ENCODE peak calls at places on chromosome 17, in nine cellular contexts. One of them, this sample, is unnamed.

GRCh38 chr17:41553987-41554680 is 17.7 kb downstream of the KRT9 start:
- DNase-seq in HL-60: no peak
- DNase-seq in heart right ventricle: no peak
- DNase-seq in astrocyte of the spinal cord: no peak
- DNase-seq in left lung: no peak
- DNase-seq in psoas muscle: no peak
- DNase-seq in cardiac muscle cell: no peak
- DNase-seq in cardiac fibroblast: no peak
- DNase-seq in fibroblast of pulmonary artery: no peak
- DNase-seq in this sample: no peak

GRCh38 chr17:73924083-73924482 is 279.4 kb upstream of the RPL38 start:
- DNase-seq in HL-60: no peak
- DNase-seq in heart right ventricle: no peak
- DNase-seq in astrocyte of the spinal cord: no peak
- DNase-seq in left lung: no peak
- DNase-seq in psoas muscle: no peak
- DNase-seq in cardiac muscle cell: no peak
- DNase-seq in cardiac fibroblast: no peak
- DNase-seq in fibroblast of pulmonary artery: no peak
- DNase-seq in this sample: no peak

GRCh38 chr17:18980682-18981384 is 23.7 kb downstream of the FAM83G start:
- DNase-seq in HL-60: no peak
- DNase-seq in heart right ventricle: no peak
- DNase-seq in astrocyte of the spinal cord: peak
- DNase-seq in left lung: no peak
- DNase-seq in psoas muscle: no peak
- DNase-seq in cardiac muscle cell: peak
- DNase-seq in cardiac fibroblast: no peak
- DNase-seq in fibroblast of pulmonary artery: peak
- DNase-seq in this sample: no peak

GRCh38 chr17:42118545-42118944 is 2.6 kb downstream of the KAT2A start:
- DNase-seq in HL-60: no peak
- DNase-seq in heart right ventricle: no peak
- DNase-seq in astrocyte of the spinal cord: peak
- DNase-seq in left lung: no peak
- DNase-seq in psoas muscle: no peak
- DNase-seq in cardiac muscle cell: no peak
- DNase-seq in cardiac fibroblast: peak
- DNase-seq in fibroblast of pulmonary artery: peak
- DNase-seq in this sample: peak

GRCh38 chr17:43915561-43915960 is 8.2 kb upstream of the MPP2 start:
- DNase-seq in HL-60: no peak
- DNase-seq in heart right ventricle: no peak
- DNase-seq in astrocyte of the spinal cord: no peak
- DNase-seq in left lung: no peak
- DNase-seq in psoas muscle: no peak
- DNase-seq in cardiac muscle cell: no peak
- DNase-seq in cardiac fibroblast: no peak
- DNase-seq in fibroblast of pulmonary artery: no peak
- DNase-seq in this sample: no peak

GRCh38 chr17:56785396-56785795 is 48.3 kb downstream of the C17orf67 start:
- DNase-seq in HL-60: no peak
- DNase-seq in heart right ventricle: no peak
- DNase-seq in astrocyte of the spinal cord: peak
- DNase-seq in left lung: no peak
- DNase-seq in psoas muscle: no peak
- DNase-seq in cardiac muscle cell: no peak
- DNase-seq in cardiac fibroblast: no peak
- DNase-seq in fibroblast of pulmonary artery: peak
- DNase-seq in this sample: peak

GRCh38 chr17:45293413-45294211 is 23.2 kb downstream of the MAP3K14 start:
- DNase-seq in HL-60: peak
- DNase-seq in heart right ventricle: peak
- DNase-seq in astrocyte of the spinal cord: peak
- DNase-seq in left lung: peak
- DNase-seq in psoas muscle: peak
- DNase-seq in cardiac muscle cell: peak
- DNase-seq in cardiac fibroblast: peak
- DNase-seq in fibroblast of pulmonary artery: peak
- DNase-seq in this sample: peak

GRCh38 chr17:1188812-1189211 is 9.0 kb upstream of the ABR start:
- DNase-seq in HL-60: no peak
- DNase-seq in heart right ventricle: peak
- DNase-seq in astrocyte of the spinal cord: no peak
- DNase-seq in left lung: peak
- DNase-seq in psoas muscle: peak
- DNase-seq in cardiac muscle cell: no peak
- DNase-seq in cardiac fibroblast: peak
- DNase-seq in fibroblast of pulmonary artery: peak
- DNase-seq in this sample: no peak

GRCh38 chr17:33049781-33050414 is 58.3 kb downstream of the SPACA3 start:
- DNase-seq in HL-60: peak
- DNase-seq in heart right ventricle: no peak
- DNase-seq in astrocyte of the spinal cord: peak
- DNase-seq in left lung: no peak
- DNase-seq in psoas muscle: no peak
- DNase-seq in cardiac muscle cell: peak
- DNase-seq in cardiac fibroblast: peak
- DNase-seq in fibroblast of pulmonary artery: peak
- DNase-seq in this sample: peak

GRCh38 chr17:11245187-11245586 is 4.2 kb downstream of the SHISA6 start:
- DNase-seq in HL-60: no peak
- DNase-seq in heart right ventricle: peak
- DNase-seq in astrocyte of the spinal cord: no peak
- DNase-seq in left lung: no peak
- DNase-seq in psoas muscle: peak
- DNase-seq in cardiac muscle cell: no peak
- DNase-seq in cardiac fibroblast: no peak
- DNase-seq in fibroblast of pulmonary artery: no peak
- DNase-seq in this sample: no peak

GRCh38 chr17:31858647-31859486 is at the start of gene COPRS:
- DNase-seq in HL-60: peak
- DNase-seq in heart right ventricle: peak
- DNase-seq in astrocyte of the spinal cord: peak
- DNase-seq in left lung: peak
- DNase-seq in psoas muscle: peak
- DNase-seq in cardiac muscle cell: peak
- DNase-seq in cardiac fibroblast: peak
- DNase-seq in fibroblast of pulmonary artery: peak
- DNase-seq in this sample: peak

GRCh38 chr17:32936894-32937500 is 9.0 kb downstream of the TMEM98 start:
- DNase-seq in HL-60: peak
- DNase-seq in heart right ventricle: peak
- DNase-seq in astrocyte of the spinal cord: peak
- DNase-seq in left lung: peak
- DNase-seq in psoas muscle: peak
- DNase-seq in cardiac muscle cell: peak
- DNase-seq in cardiac fibroblast: peak
- DNase-seq in fibroblast of pulmonary artery: peak
- DNase-seq in this sample: peak

DNA sequence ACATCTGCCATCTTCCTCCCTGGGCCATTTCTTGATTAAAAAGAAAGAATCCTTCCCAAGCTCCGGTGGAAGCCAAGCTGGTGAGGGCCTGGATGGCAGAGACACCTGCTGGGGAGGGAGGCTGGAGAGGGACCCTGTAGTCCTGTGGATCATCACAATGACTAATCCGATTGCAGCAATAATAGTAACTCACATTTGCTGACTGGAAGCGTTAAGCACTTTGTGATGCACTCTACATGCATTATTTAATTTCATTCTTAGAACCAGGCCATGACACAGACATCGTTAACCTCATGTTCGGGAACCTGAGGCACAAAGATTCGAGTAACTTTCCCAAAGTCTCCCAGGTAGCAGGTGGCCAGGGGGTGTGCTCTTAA is 13.8 kb upstream of the TBX2 start:
- DNase-seq in HL-60: no peak
- DNase-seq in heart right ventricle: no peak
- DNase-seq in astrocyte of the spinal cord: no peak
- DNase-seq in left lung: no peak
- DNase-seq in psoas muscle: no peak
- DNase-seq in cardiac muscle cell: no peak
- DNase-seq in cardiac fibroblast: no peak
- DNase-seq in fibroblast of pulmonary artery: no peak
- DNase-seq in this sample: peak
- TF ChIP-seq CTCF in HL-60: no peak
- TF ChIP-seq CTCF in heart right ventricle: no peak
- TF ChIP-seq CTCF in astrocyte of the spinal cord: no peak
- TF ChIP-seq CTCF in left lung: no peak
- TF ChIP-seq CTCF in psoas muscle: no peak
- TF ChIP-seq CTCF in cardiac muscle cell: no peak
- TF ChIP-seq CTCF in cardiac fibroblast: no peak
- TF ChIP-seq CTCF in fibroblast of pulmonary artery: no peak
- TF ChIP-seq CTCF in this sample: no peak

GRCh38 chr17:58532555-58532951 is 18.1 kb upstream of the MTMR4 start:
- DNase-seq in HL-60: no peak
- DNase-seq in heart right ventricle: no peak
- DNase-seq in astrocyte of the spinal cord: no peak
- DNase-seq in left lung: no peak
- DNase-seq in psoas muscle: no peak
- DNase-seq in cardiac muscle cell: no peak
- DNase-seq in cardiac fibroblast: no peak
- DNase-seq in fibroblast of pulmonary artery: no peak
- DNase-seq in this sample: no peak
- H3K4me3 ChIP-seq in HL-60: no peak
- H3K4me3 ChIP-seq in heart right ventricle: peak
- H3K4me3 ChIP-seq in astrocyte of the spinal cord: no peak
- H3K4me3 ChIP-seq in left lung: no peak
- H3K4me3 ChIP-seq in psoas muscle: peak
- H3K4me3 ChIP-seq in cardiac muscle cell: peak
- H3K4me3 ChIP-seq in cardiac fibroblast: peak
- H3K4me3 ChIP-seq in fibroblast of pulmonary artery: peak
- H3K4me3 ChIP-seq in this sample: no peak

DNA sequence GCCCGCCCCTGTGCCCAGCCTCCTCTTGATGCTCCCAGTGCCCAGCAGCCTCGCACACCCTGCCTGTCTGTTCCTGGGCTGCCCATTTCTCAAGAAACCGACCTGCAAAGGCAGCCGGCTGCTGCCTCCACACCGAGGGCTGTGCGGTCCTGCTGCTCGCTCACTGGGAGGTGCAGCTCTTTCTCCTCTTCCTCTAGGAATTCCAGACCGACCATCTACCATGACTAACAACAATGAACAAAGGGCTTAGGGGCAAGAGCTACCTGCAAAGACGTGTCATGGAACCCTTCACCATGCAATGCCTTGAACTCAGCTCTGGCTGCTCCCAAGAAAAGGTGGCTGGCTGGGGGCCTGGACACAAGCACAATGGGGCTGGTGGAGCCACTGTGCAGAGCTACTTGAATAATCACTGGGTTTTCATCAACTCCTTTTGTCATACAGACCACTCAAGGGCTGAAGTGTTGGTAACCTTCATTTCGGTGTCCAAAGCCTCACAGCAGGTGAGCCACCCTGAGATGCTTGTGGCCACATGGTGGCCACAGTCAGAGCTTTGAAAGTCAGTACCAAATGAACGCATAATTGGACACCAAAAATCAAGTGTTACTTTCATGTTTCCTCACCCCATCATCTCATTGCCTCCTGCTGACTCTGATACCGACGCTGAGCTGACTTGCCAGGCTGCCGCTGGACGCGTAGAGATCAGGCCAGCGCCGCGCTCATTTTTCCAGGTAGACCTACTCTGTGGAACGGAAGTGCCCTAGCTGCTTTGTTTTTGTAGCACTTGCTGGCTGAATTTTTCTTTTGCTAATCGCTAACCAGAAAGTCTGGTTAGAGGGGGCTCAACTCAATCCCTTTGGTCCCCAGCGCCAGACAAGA is 19.8 kb downstream of the CYB561 start:
- DNase-seq in HL-60: no peak
- DNase-seq in heart right ventricle: no peak
- DNase-seq in astrocyte of the spinal cord: no peak
- DNase-seq in left lung: no peak
- DNase-seq in psoas muscle: no peak
- DNase-seq in cardiac muscle cell: no peak
- DNase-seq in cardiac fibroblast: no peak
- DNase-seq in fibroblast of pulmonary artery: no peak
- DNase-seq in this sample: no peak
- TF ChIP-seq CTCF in HL-60: no peak
- TF ChIP-seq CTCF in heart right ventricle: no peak
- TF ChIP-seq CTCF in astrocyte of the spinal cord: no peak
- TF ChIP-seq CTCF in left lung: no peak
- TF ChIP-seq CTCF in psoas muscle: no peak
- TF ChIP-seq CTCF in cardiac muscle cell: no peak
- TF ChIP-seq CTCF in cardiac fibroblast: no peak
- TF ChIP-seq CTCF in fibroblast of pulmonary artery: no peak
- TF ChIP-seq CTCF in this sample: no peak

GRCh38 chr17:62644487-62645173 is 17.2 kb downstream of the MRC2 start:
- DNase-seq in HL-60: no peak
- DNase-seq in heart right ventricle: no peak
- DNase-seq in astrocyte of the spinal cord: no peak
- DNase-seq in left lung: no peak
- DNase-seq in psoas muscle: no peak
- DNase-seq in cardiac muscle cell: peak
- DNase-seq in cardiac fibroblast: no peak
- DNase-seq in fibroblast of pulmonary artery: no peak
- DNase-seq in this sample: no peak
- H3K4me3 ChIP-seq in HL-60: no peak
- H3K4me3 ChIP-seq in heart right ventricle: no peak
- H3K4me3 ChIP-seq in astrocyte of the spinal cord: no peak
- H3K4me3 ChIP-seq in left lung: no peak
- H3K4me3 ChIP-seq in psoas muscle: no peak
- H3K4me3 ChIP-seq in cardiac muscle cell: no peak
- H3K4me3 ChIP-seq in cardiac fibroblast: no peak
- H3K4me3 ChIP-seq in fibroblast of pulmonary artery: no peak
- H3K4me3 ChIP-seq in this sample: no peak

GRCh38 chr17:76007131-76007849 is 6.6 kb downstream of the CDK3 start:
- DNase-seq in HL-60: no peak
- DNase-seq in heart right ventricle: no peak
- DNase-seq in astrocyte of the spinal cord: no peak
- DNase-seq in left lung: no peak
- DNase-seq in psoas muscle: no peak
- DNase-seq in cardiac muscle cell: no peak
- DNase-seq in cardiac fibroblast: no peak
- DNase-seq in fibroblast of pulmonary artery: no peak
- DNase-seq in this sample: no peak

GRCh38 chr17:76003915-76004314 is 3.3 kb downstream of the CDK3 start:
- DNase-seq in HL-60: no peak
- DNase-seq in heart right ventricle: no peak
- DNase-seq in astrocyte of the spinal cord: no peak
- DNase-seq in left lung: no peak
- DNase-seq in psoas muscle: no peak
- DNase-seq in cardiac muscle cell: no peak
- DNase-seq in cardiac fibroblast: no peak
- DNase-seq in fibroblast of pulmonary artery: no peak
- DNase-seq in this sample: no peak

GRCh38 chr17:76004750-76005262 is 4.2 kb downstream of the CDK3 start:
- DNase-seq in HL-60: no peak
- DNase-seq in heart right ventricle: no peak
- DNase-seq in astrocyte of the spinal cord: peak
- DNase-seq in left lung: no peak
- DNase-seq in psoas muscle: no peak
- DNase-seq in cardiac muscle cell: no peak
- DNase-seq in cardiac fibroblast: no peak
- DNase-seq in fibroblast of pulmonary artery: no peak
- DNase-seq in this sample: no peak

GRCh38 chr17:76007850-76008165 is 7.2 kb downstream of the CDK3 start:
- DNase-seq in HL-60: no peak
- DNase-seq in heart right ventricle: no peak
- DNase-seq in astrocyte of the spinal cord: no peak
- DNase-seq in left lung: no peak
- DNase-seq in psoas muscle: no peak
- DNase-seq in cardiac muscle cell: no peak
- DNase-seq in cardiac fibroblast: no peak
- DNase-seq in fibroblast of pulmonary artery: no peak
- DNase-seq in this sample: no peak

GRCh38 chr17:76005263-76006149 is 4.9 kb downstream of the CDK3 start:
- DNase-seq in HL-60: no peak
- DNase-seq in heart right ventricle: peak
- DNase-seq in astrocyte of the spinal cord: peak
- DNase-seq in left lung: peak
- DNase-seq in psoas muscle: peak
- DNase-seq in cardiac muscle cell: peak
- DNase-seq in cardiac fibroblast: peak
- DNase-seq in fibroblast of pulmonary artery: peak
- DNase-seq in this sample: peak
- TF ChIP-seq CTCF in HL-60: peak
- TF ChIP-seq CTCF in heart right ventricle: peak
- TF ChIP-seq CTCF in astrocyte of the spinal cord: peak
- TF ChIP-seq CTCF in left lung: peak
- TF ChIP-seq CTCF in psoas muscle: peak
- TF ChIP-seq CTCF in cardiac muscle cell: peak
- TF ChIP-seq CTCF in cardiac fibroblast: peak
- TF ChIP-seq CTCF in fibroblast of pulmonary artery: peak
- TF ChIP-seq CTCF in this sample: peak

This sample was measured in bronchial epithelial cell.